ENCODE peak calls at places on chromosome 1, in five cellular contexts. M, R, U, X and B are unnamed samples.

GRCh38 chr1:235835226-235835625 is 31.5 kb downstream of the LYST start:
- DNase-seq in M (no peak), R (peak), U (no peak), X (no peak), B (peak)

GRCh38 chr1:224380003-224380402 is 23.3 kb downstream of the CNIH4 start:
- DNase-seq in M (no peak), R (no peak), U (peak), X (peak), B (no peak)

GRCh38 chr1:9275567-9276034 is 17.1 kb upstream of the SPSB1 start:
- DNase-seq in M (no peak), R (peak), U (peak), X (peak), B (no peak)

GRCh38 chr1:72547412-72547811 is 265.1 kb upstream of the NEGR1 start:
- DNase-seq in M (peak), R (no peak), U (no peak), X (no peak), B (no peak)

GRCh38 chr1:161908264-161908663 is 115.4 kb downstream of the OLFML2B start:
- DNase-seq in M (no peak), R (no peak), U (no peak), X (no peak), B (no peak)

GRCh38 chr1:221567859-221568507 is 173.9 kb downstream of the DUSP10 start:
- DNase-seq in M (peak), R (no peak), U (no peak), X (no peak), B (no peak)

GRCh38 chr1:44905276-44905675 is 62.2 kb upstream of the PTCH2 start:
- DNase-seq in M (no peak), R (no peak), U (no peak), X (no peak), B (no peak)

GRCh38 chr1:25825605-25826004 is 5.9 kb downstream of the MTFR1L start:
- DNase-seq in M (no peak), R (no peak), U (no peak), X (no peak), B (no peak)

GRCh38 chr1:63674865-63675815 is 81.9 kb downstream of the PGM1 start:
- DNase-seq in M (no peak), R (no peak), U (no peak), X (no peak), B (peak)

GRCh38 chr1:184419734-184420161 is 32.9 kb downstream of the C1orf21 start:
- DNase-seq in M (no peak), R (peak), U (no peak), X (no peak), B (no peak)

GRCh38 chr1:2516124-2516523 is 10.3 kb downstream of the PANK4 start:
- DNase-seq in M (no peak), R (no peak), U (no peak), X (no peak), B (no peak)

GRCh38 chr1:14626869-14627607 is 28.6 kb downstream of the KAZN start:
- DNase-seq in M (peak), R (no peak), U (no peak), X (no peak), B (no peak)

GRCh38 chr1:156498447-156499193 is 2.0 kb downstream of the MEF2D start:
- DNase-seq in M (no peak), R (peak), U (no peak), X (no peak), B (peak)

GRCh38 chr1:96559707-96560588 is 161.6 kb upstream of the PTBP2 start:
- DNase-seq in M (no peak), R (peak), U (no peak), X (no peak), B (no peak)

GRCh38 chr1:110207831-110208230 is 2.3 kb upstream of the KCNC4 start:
- DNase-seq in M (peak), R (peak), U (peak), X (peak), B (peak)

GRCh38 chr1:2783069-2783434 is 18.4 kb downstream of the TTC34 start:
- DNase-seq in M (no peak), R (no peak), U (no peak), X (no peak), B (no peak)

GRCh38 chr1:58402444-58402843 is 144.1 kb downstream of the OMA1 start:
- DNase-seq in M (no peak), R (peak), U (no peak), X (no peak), B (no peak)

GRCh38 chr1:198359024-198359653 is 181.3 kb downstream of the ATP6V1G3 start:
- DNase-seq in M (no peak), R (peak), U (no peak), X (peak), B (peak)

GRCh38 chr1:151737479-151737878 is 16.2 kb downstream of the RIIAD1 start:
- DNase-seq in M (no peak), R (no peak), U (no peak), X (no peak), B (no peak)

GRCh38 chr1:227961651-227962050 is 13.9 kb upstream of the WNT9A start:
- DNase-seq in M (no peak), R (no peak), U (no peak), X (no peak), B (no peak)

GRCh38 chr1:156804572-156805243 is 11.9 kb downstream of the SH2D2A start:
- DNase-seq in M (no peak), R (no peak), U (no peak), X (no peak), B (no peak)

GRCh38 chr1:64183380-64183984 is 19.9 kb upstream of the UBE2U start:
- DNase-seq in M (no peak), R (peak), U (no peak), X (no peak), B (no peak)

GRCh38 chr1:158149175-158149574 is 31.5 kb upstream of the CD1D start:
- DNase-seq in M (no peak), R (no peak), U (no peak), X (no peak), B (peak)

GRCh38 chr1:85027242-85027983 is 20.9 kb downstream of the MCOLN3 start:
- DNase-seq in M (no peak), R (no peak), U (peak), X (peak), B (no peak)

GRCh38 chr1:172897738-172898137 is 153.0 kb downstream of the TNFSF18 start:
- DNase-seq in M (no peak), R (peak), U (no peak), X (no peak), B (no peak)

GRCh38 chr1:226912587-226913176 is 27.4 kb upstream of the COQ8A start:
- DNase-seq in M (peak), R (no peak), U (peak), X (peak), B (peak)

GRCh38 chr1:162536511-162536910 is 25.0 kb upstream of the UAP1 start:
- DNase-seq in M (no peak), R (peak), U (no peak), X (no peak), B (no peak)

GRCh38 chr1:6029351-6029750 is 16.3 kb upstream of the KCNAB2 start:
- DNase-seq in M (no peak), R (no peak), U (no peak), X (no peak), B (no peak)

GRCh38 chr1:191343816-191344215 is 814.4 kb upstream of the RGS18 start:
- DNase-seq in M (no peak), R (peak), U (no peak), X (no peak), B (no peak)

GRCh38 chr1:97144527-97144926 is 422.9 kb downstream of the PTBP2 start:
- DNase-seq in M (no peak), R (peak), U (no peak), X (no peak), B (no peak)

GRCh38 chr1:70290248-70290647 is 64.3 kb downstream of the ANKRD13C start:
- DNase-seq in M (no peak), R (peak), U (no peak), X (no peak), B (no peak)

GRCh38 chr1:18932387-18932786 is 24.1 kb downstream of the IFFO2 start:
- DNase-seq in M (no peak), R (peak), U (no peak), X (no peak), B (no peak)

GRCh38 chr1:68959631-68960030 is 462.7 kb upstream of the DEPDC1 start:
- DNase-seq in M (no peak), R (no peak), U (no peak), X (no peak), B (no peak)